ENCODE peak calls at places on chromosome 13, in six cellular contexts. D is stomach, Q is K562, A is uterus, W is right lobe of liver, V is testis. K is an unnamed sample.

GRCh38 chr13:30293995-30294394 is 13.4 kb downstream of the KATNAL1 start:
- DNase-seq in Q (no peak), V (no peak), D (no peak), A (no peak), W (no peak), K (no peak)

GRCh38 chr13:47133024-47133445 is 236.2 kb upstream of the HTR2A start:
- DNase-seq in V (no peak), A (no peak), Q (no peak), W (no peak), D (no peak), K (no peak)

GRCh38 chr13:94249512-94249911 is 230.0 kb downstream of the DCT start:
- DNase-seq in W (no peak), D (no peak), A (no peak), V (no peak), Q (no peak), K (no peak)

GRCh38 chr13:50543767-50544166 is 299.7 kb downstream of the DLEU7 start:
- DNase-seq in D (no peak), V (no peak), W (no peak), Q (no peak), A (no peak), K (no peak)

GRCh38 chr13:84609716-84610115 is 727.4 kb upstream of the SLITRK1 start:
- DNase-seq in Q (no peak), A (no peak), W (no peak), V (no peak), D (no peak), K (no peak)

GRCh38 chr13:94557836-94558235 is 38.1 kb downstream of the TGDS start:
- DNase-seq in Q (no peak), V (no peak), W (no peak), A (no peak), D (no peak), K (no peak)

GRCh38 chr13:51590966-51591627 is 6.8 kb downstream of the WDFY2 start:
- DNase-seq in W (no peak), Q (peak; percentile 10), A (peak; percentile 24), V (peak; percentile 44), D (peak; percentile 41), K (no peak)

GRCh38 chr13:32472194-32472621 is 44.3 kb upstream of the N4BP2L1 start:
- DNase-seq in Q (no peak), A (no peak), V (no peak), W (no peak), D (no peak), K (no peak)

GRCh38 chr13:53749306-53749705 is 720.7 kb downstream of the OLFM4 start:
- DNase-seq in W (no peak), D (no peak), A (no peak), V (no peak), Q (no peak), K (no peak)

GRCh38 chr13:65265988-65266387 is 1964.1 kb downstream of the PCDH9 start:
- DNase-seq in D (no peak), Q (no peak), W (no peak), A (no peak), V (no peak), K (no peak)

GRCh38 chr13:88908896-88909535 is 1237.8 kb downstream of the SLITRK5 start:
- DNase-seq in A (no peak), Q (no peak), W (no peak), D (no peak), V (peak; percentile 67), K (no peak)

GRCh38 chr13:42333613-42334328 is 61.8 kb downstream of the AKAP11 start:
- DNase-seq in D (no peak), W (no peak), V (peak; percentile 23), Q (no peak), A (no peak), K (no peak)

GRCh38 chr13:46492946-46493345 is 60.0 kb upstream of the LRCH1 start:
- DNase-seq in A (no peak), D (no peak), W (no peak), Q (peak; percentile 16), V (no peak), K (peak; percentile 12)

GRCh38 chr13:86298741-86299140 is 499.5 kb upstream of the SLITRK6 start:
- DNase-seq in A (no peak), W (no peak), Q (no peak), V (no peak), D (no peak), K (no peak)

GRCh38 chr13:23615677-23616076 is 45.5 kb downstream of the TNFRSF19 start:
- DNase-seq in D (no peak), A (no peak), Q (no peak), W (no peak), V (no peak), K (no peak)

GRCh38 chr13:93146584-93147292 is 79.9 kb upstream of the GPC6 start:
- DNase-seq in W (no peak), Q (no peak), D (no peak), A (no peak), V (no peak), K (no peak)

GRCh38 chr13:106477303-106477702 is 58.2 kb downstream of the EFNB2 start:
- DNase-seq in D (no peak), W (no peak), V (no peak), A (no peak), Q (no peak), K (no peak)

GRCh38 chr13:31195616-31196015 is 4.2 kb upstream of the B3GLCT start:
- DNase-seq in Q (no peak), V (no peak), W (no peak), A (no peak), D (no peak), K (no peak)

GRCh38 chr13:76214001-76214400 is 577.9 kb downstream of the LMO7 start:
- DNase-seq in D (no peak), W (no peak), Q (no peak), A (no peak), V (no peak), K (no peak)

GRCh38 chr13:34627499-34627898 is 314.6 kb upstream of the NBEA start:
- DNase-seq in V (no peak), A (no peak), D (no peak), W (no peak), Q (no peak), K (no peak)

GRCh38 chr13:45403081-45403480 is 15.1 kb downstream of the SLC25A30 start:
- DNase-seq in W (no peak), D (no peak), V (no peak), Q (no peak), A (no peak), K (no peak)

GRCh38 chr13:95296326-95296939 is 4.8 kb downstream of the ABCC4 start:
- DNase-seq in Q (no peak), D (peak; percentile 72), W (peak; percentile 77), V (peak; percentile 71), A (no peak), K (no peak)

GRCh38 chr13:81670048-81670447 is 1329.1 kb upstream of the SPRY2 start:
- DNase-seq in W (no peak), Q (no peak), D (no peak), A (no peak), V (no peak), K (no peak)

GRCh38 chr13:32010137-32010536 is 21.4 kb upstream of the FRY start:
- DNase-seq in W (no peak), A (no peak), V (peak; percentile 20), D (no peak), Q (no peak), K (no peak)

GRCh38 chr13:97199451-97199850 is 22.7 kb upstream of the MBNL2 start:
- DNase-seq in W (no peak), A (no peak), V (no peak), Q (no peak), D (no peak), K (no peak)

GRCh38 chr13:86684402-86684801 is 885.2 kb upstream of the SLITRK6 start:
- DNase-seq in Q (no peak), W (no peak), D (no peak), A (no peak), V (no peak), K (no peak)

GRCh38 chr13:42819712-42820111 is 38.3 kb downstream of the FAM216B start:
- DNase-seq in W (no peak), V (no peak), A (no peak), D (no peak), Q (no peak), K (no peak)

GRCh38 chr13:41216160-41216559 is 21.8 kb upstream of the KBTBD7 start:
- DNase-seq in V (no peak), W (no peak), Q (no peak), A (no peak), D (no peak), K (no peak)

GRCh38 chr13:21147827-21148226 is 28.5 kb downstream of the SKA3 start:
- DNase-seq in D (no peak), Q (peak; percentile 9), W (no peak), A (no peak), V (no peak), K (no peak)
- H3K36me3 ChIP-seq in D (peaks cover 12% of the 10 kb centered on the region), Q (peaks cover 43% of the 10 kb centered on the region), W (no peaks in the 10 kb centered on the region), A (no peaks in the 10 kb centered on the region), V (no peaks in the 10 kb centered on the region), K (peaks cover 27% of the 10 kb centered on the region)

GRCh38 chr13:110890279-110891150 is 24.4 kb downstream of the ANKRD10 start:
- DNase-seq in Q (no peak), D (no peak), V (no peak), W (no peak), A (no peak), K (no peak)
- TF ChIP-seq POLR2A in Q (peak; percentile 58), D (no peak), V (no peak), W (no peak), A (no peak), K (no peak)

DNA sequence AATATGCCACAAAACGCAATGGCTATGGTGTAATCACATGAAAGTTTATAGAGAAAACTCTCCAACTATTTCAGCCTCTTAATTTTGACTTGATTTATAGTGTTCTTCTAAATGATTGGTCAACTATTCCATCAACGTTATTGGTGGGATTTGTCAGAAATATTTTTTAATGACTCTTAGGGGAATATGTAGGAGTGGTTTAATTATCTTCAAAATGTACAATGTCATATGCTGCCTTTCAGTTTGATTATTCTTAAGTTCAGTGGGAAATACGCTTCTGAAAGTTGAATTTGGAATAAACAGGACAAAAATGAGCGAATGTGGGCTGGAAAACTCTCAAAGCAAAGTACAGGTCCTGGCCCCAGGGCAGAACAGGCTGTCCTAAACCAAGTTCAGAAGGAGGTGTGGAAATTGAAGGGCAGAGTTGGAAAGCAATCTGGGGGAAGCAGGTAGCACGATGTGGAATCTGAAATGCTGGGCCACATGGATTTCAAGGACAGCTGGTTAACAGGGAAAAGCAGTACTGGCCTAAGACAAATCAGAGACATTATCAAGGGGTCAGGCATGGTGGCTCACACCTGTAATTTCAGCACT is 60.8 kb upstream of the MYCBP2 start:
- DNase-seq in V (no peak), Q (no peak), A (no peak), W (no peak), D (no peak), K (no peak)
- H3K4me1 ChIP-seq in V (no peaks in the 10 kb centered on the region), Q (no peaks in the 10 kb centered on the region), A (no peaks in the 10 kb centered on the region), W (no peaks in the 10 kb centered on the region), D (no peaks in the 10 kb centered on the region), K (no peaks in the 10 kb centered on the region)

GRCh38 chr13:113598081-113598410 is 13.5 kb downstream of the TFDP1 start:
- DNase-seq in D (no peak), V (no peak), A (no peak), W (no peak), Q (no peak), K (no peak)

GRCh38 chr13:113597386-113598080 is 13.0 kb downstream of the TFDP1 start:
- DNase-seq in V (no peak), W (no peak), A (no peak), D (no peak), Q (no peak), K (no peak)

GRCh38 chr13:113592571-113592970 is 8.0 kb downstream of the TFDP1 start:
- DNase-seq in Q (no peak), D (peak; percentile 5), A (peak; percentile 8), V (peak; percentile 2), W (no peak), K (no peak)

GRCh38 chr13:113596321-113597200 is 12.0 kb downstream of the TFDP1 start:
- DNase-seq in D (peak; percentile 14), Q (no peak), A (no peak), V (no peak), W (no peak), K (no peak)

GRCh38 chr13:113595131-113595530 is 10.6 kb downstream of the TFDP1 start:
- DNase-seq in W (no peak), Q (no peak), V (no peak), A (no peak), D (peak; percentile 7), K (no peak)
- H3K36me3 ChIP-seq in W (no peaks in the 10 kb centered on the region), Q (peaks cover 72% of the 10 kb centered on the region), V (no peaks in the 10 kb centered on the region), A (no peaks in the 10 kb centered on the region), D (peaks cover 5% of the 10 kb centered on the region), K (peaks cover 5% of the 10 kb centered on the region)

K was measured in heart left ventricle.